ENCODE peak calls at places on chromosomes 6 and 20, in seven cellular contexts. O, B, Q, U, T, E and C are unnamed samples. For H3K36me3, the result is how much of the 10 kb centered on the place peaks cover.

GRCh38 chr6:133854167-133854632 is 34.7 kb upstream of the TCF21 start:
- DNase-seq in E (no peak), B (no peak), T (no peak), Q (no peak), U (no peak), O (peak), C (no peak)

GRCh38 chr20:35368616-35369423 is 43.0 kb downstream of the UQCC1 start:
- DNase-seq in B (no peak), O (peak), E (no peak), T (no peak), Q (no peak), U (peak), C (no peak)

GRCh38 chr20:48594533-48594932 is 233.3 kb downstream of the PREX1 start:
- DNase-seq in E (no peak), T (no peak), Q (no peak), U (no peak), B (no peak), O (no peak), C (no peak)

GRCh38 chr6:55825402-55826051 is 49.9 kb downstream of the BMP5 start:
- DNase-seq in Q (no peak), U (no peak), B (peak), T (peak), E (no peak), O (no peak), C (peak)

GRCh38 chr6:31906122-31906521 is 4.2 kb upstream of the ZBTB12 start:
- DNase-seq in O (peak), U (no peak), T (no peak), Q (no peak), E (no peak), B (no peak), C (no peak)

GRCh38 chr20:14062786-14063185 is 67.5 kb downstream of the MACROD2 start:
- DNase-seq in O (no peak), T (no peak), B (peak), E (no peak), Q (no peak), U (no peak), C (no peak)

GRCh38 chr6:34316442-34317171 is 67.8 kb upstream of the SMIM29 start:
- DNase-seq in U (no peak), O (no peak), B (no peak), E (no peak), T (no peak), Q (no peak), C (no peak)

GRCh38 chr6:159378361-159378760 is 209.2 kb downstream of the FNDC1 start:
- DNase-seq in B (no peak), E (no peak), T (no peak), U (no peak), O (no peak), Q (no peak), C (no peak)

GRCh38 chr6:44003345-44004061 is 123.7 kb downstream of the MRPL14 start:
- DNase-seq in E (no peak), T (peak), Q (no peak), U (peak), O (peak), B (no peak), C (no peak)

GRCh38 chr6:31075528-31075927 is 36.8 kb downstream of the C6orf15 start:
- DNase-seq in Q (no peak), B (peak), E (no peak), U (no peak), O (no peak), T (no peak), C (no peak)

GRCh38 chr6:38375937-38376336 is 263.8 kb downstream of the BTBD9 start:
- DNase-seq in Q (no peak), B (no peak), T (no peak), U (no peak), O (no peak), E (no peak), C (no peak)

GRCh38 chr6:38375341-38375740 is 264.4 kb downstream of the BTBD9 start:
- DNase-seq in E (no peak), O (no peak), Q (no peak), U (no peak), T (no peak), B (no peak), C (no peak)

DNA sequence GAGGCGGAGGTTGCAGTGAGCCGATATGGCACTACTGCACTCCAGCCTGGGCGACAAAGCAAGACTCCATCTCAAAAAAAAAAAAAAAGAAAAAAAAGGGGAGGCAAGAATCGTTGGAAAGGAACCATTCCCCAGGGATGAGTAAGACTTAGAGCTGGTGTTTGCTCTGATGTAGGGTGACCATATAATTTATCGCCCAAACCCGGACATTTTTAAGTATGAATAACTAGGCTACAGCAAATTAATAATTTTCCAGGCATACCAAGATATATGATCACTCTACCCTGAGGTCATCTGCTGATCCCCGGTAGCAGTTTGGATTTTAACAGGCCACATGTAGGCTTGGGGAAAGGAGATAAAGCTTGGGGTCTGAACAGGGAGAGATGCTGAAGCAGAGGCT is 260.9 kb downstream of the BTBD9 start:
- DNase-seq in Q (no peak), E (no peak), O (no peak), U (no peak), T (no peak), B (no peak), C (no peak)
- H3K4me3 ChIP-seq in Q (no peak), E (no peak), O (no peak), U (no peak), T (no peak), B (no peak), C (no peak)

DNA sequence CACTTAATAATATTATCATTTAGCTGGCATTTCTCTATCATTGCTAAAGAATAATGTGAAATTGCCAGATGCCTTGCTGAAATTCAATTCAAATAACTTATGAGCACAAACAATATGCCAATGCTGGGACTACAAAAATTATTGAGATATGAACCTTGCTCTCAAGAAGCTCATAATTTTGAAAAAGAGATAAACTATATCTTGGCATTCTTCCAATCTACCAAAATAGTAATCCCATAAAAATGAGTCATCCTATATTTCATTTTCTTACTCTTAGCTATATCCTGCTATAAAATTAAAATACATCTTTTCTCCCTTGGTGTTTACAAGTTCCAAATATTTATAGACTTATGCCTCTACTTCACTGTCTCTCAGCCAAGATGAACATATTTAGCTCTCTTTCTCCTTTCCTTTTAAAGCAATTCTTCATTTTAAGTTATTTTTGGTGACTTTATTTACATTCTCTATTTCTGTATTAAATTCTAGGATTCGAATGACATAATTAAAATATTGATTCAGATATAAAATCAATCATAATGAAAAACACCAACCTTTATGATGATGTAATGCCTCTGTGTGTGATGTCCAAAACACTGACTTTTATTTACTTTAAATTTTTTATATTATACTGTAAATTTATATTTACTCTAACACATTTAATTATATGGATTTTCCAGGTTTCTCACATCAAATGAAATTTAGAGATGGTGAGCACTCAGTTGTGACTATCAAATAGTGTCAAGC is 152.6 kb downstream of the CDK19 start:
- DNase-seq in U (no peak), T (no peak), B (no peak), Q (no peak), E (no peak), O (no peak), C (no peak)
- H3K36me3 ChIP-seq in U (under half), T (under half), B (under half), Q (under half), E (under half), O (under half), C (under half)

GRCh38 chr20:10696650-10697049 is 22.9 kb upstream of the JAG1 start:
- DNase-seq in E (no peak), T (no peak), B (no peak), O (peak), U (no peak), Q (no peak), C (no peak)
- TF ChIP-seq CTCF in E (no peak), T (peak), B (peak), O (peak), U (peak), Q (no peak), C (peak)

GRCh38 chr6:168320661-168321060 is 1.1 kb upstream of the DACT2 start:
- DNase-seq in Q (no peak), U (no peak), E (no peak), O (no peak), T (no peak), B (peak), C (no peak)

GRCh38 chr6:168318090-168318489 is 1.5 kb downstream of the DACT2 start:
- DNase-seq in E (no peak), O (no peak), U (no peak), B (no peak), T (no peak), Q (no peak), C (no peak)

GRCh38 chr6:168322966-168323365 is 3.4 kb upstream of the DACT2 start:
- DNase-seq in Q (no peak), O (no peak), T (no peak), E (no peak), U (no peak), B (no peak), C (no peak)

GRCh38 chr6:168318579-168319278 is 848 bp downstream of the DACT2 start:
- DNase-seq in E (no peak), B (no peak), T (no peak), O (no peak), U (no peak), Q (no peak), C (no peak)

DNA sequence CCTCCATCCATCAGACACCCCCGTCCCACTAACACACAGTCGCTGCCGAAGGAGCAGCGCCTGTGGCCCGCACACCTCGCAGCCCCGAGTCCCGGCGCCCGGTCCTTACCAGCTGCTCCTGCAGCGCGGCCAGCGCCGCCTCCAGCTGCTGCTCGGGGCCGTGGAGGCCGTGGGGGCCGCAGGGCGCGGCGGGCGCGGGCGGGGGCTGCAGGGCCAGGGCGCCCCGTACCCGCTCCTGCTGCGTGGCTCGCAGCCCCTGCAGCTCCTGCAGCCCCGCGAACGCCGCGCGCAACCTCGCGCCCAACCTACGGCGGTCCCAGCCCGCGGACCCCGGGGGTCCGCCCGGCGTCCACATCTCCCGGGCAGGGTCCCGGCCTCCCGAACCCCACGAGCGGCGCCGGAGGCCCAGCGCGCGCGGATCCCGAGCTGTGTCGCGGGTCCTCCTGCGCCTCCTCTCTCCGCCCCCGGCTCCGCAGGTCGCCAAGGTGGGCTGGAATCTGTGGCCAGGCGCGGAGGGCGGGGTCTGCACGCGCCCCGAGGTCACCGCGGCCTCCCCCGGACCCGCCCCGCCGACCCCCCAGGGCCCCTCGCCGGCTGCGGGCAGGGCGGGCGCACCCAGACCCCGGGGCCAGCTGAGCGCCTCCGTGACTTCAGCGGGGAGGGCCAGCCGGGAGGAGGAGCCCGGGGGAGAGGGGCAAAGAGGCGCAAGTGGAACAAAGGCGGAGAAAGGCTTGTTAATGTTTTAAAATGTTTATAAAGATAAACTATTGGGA is at the start of gene DACT2:
- DNase-seq in U (no peak), T (peak), O (peak), E (peak), B (no peak), Q (no peak), C (no peak)
- H3K4me3 ChIP-seq in U (peak), T (peak), O (peak), E (peak), B (peak), Q (no peak), C (no peak)

GRCh38 chr20:896626-897025 is 19.5 kb downstream of the ANGPT4 start:
- DNase-seq in Q (no peak), U (no peak), O (no peak), T (no peak), E (no peak), B (no peak), C (no peak)
- H3K36me3 ChIP-seq in Q (under half), U (under half), O (under half), T (under half), E (under half), B (under half), C (under half)